ENCODE peak calls at places on chromosomes 13 and 19, in six cellular contexts. D is mesendoderm, V is neuronal stem cell, C is H9, K is mesenchymal stem cell, M is H1. U is an unnamed sample.

GRCh38 chr13:36030670-36031331 is 100.4 kb downstream of the DCLK1 start:
- DNase-seq in D (peak), V (no peak), C (no peak), K (no peak), M (no peak), U (no peak)

GRCh38 chr13:43132228-43132627 is 108.8 kb downstream of the DNAJC15 start:
- DNase-seq in D (peak), V (peak), C (peak), K (peak), M (no peak), U (peak)

GRCh38 chr19:3353493-3353892 is 12.9 kb upstream of the NFIC start:
- DNase-seq in D (no peak), V (no peak), C (no peak), K (no peak), M (no peak), U (peak)

GRCh38 chr19:1205114-1206062 is at the start of gene STK11:
- DNase-seq in D (peak), V (peak), C (peak), K (peak), M (peak), U (peak)

GRCh38 chr13:29810145-29810742 is 40.2 kb downstream of the UBL3 start:
- DNase-seq in D (no peak), V (no peak), C (no peak), K (no peak), M (no peak), U (no peak)

GRCh38 chr13:95552539-95553270 is at the start of gene CLDN10:
- DNase-seq in D (peak), V (peak), C (peak), K (no peak), M (peak), U (no peak)

GRCh38 chr19:50377051-50377441 is 789 bp downstream of the NR1H2 start:
- DNase-seq in D (peak), V (no peak), C (no peak), K (peak), M (peak), U (peak)

GRCh38 chr13:77696863-77697207 is 652 bp upstream of the SLAIN1 start:
- DNase-seq in D (no peak), V (no peak), C (no peak), K (no peak), M (no peak), U (peak)

GRCh38 chr19:5090780-5091575 is 122.1 kb downstream of the KDM4B start:
- DNase-seq in D (peak), V (peak), C (no peak), K (peak), M (no peak), U (peak)

GRCh38 chr13:67258482-67258881 is 28.3 kb upstream of the PCDH9 start:
- DNase-seq in D (peak), V (no peak), C (peak), K (peak), M (peak), U (no peak)

GRCh38 chr13:80989770-80990169 is 648.8 kb upstream of the SPRY2 start:
- DNase-seq in D (peak), V (no peak), C (no peak), K (no peak), M (no peak), U (no peak)

GRCh38 chr19:18479964-18480723 is 41.7 kb downstream of the ELL start:
- DNase-seq in D (no peak), V (no peak), C (no peak), K (peak), M (no peak), U (no peak)

GRCh38 chr13:26254583-26255102 is 714 bp downstream of the CDK8 start:
- DNase-seq in D (peak), V (no peak), C (peak), K (peak), M (peak), U (peak)

GRCh38 chr13:73883162-73883561 is 251.0 kb downstream of the KLF12 start:
- DNase-seq in D (no peak), V (no peak), C (no peak), K (no peak), M (no peak), U (no peak)

GRCh38 chr13:47111499-47111898 is 214.6 kb upstream of the HTR2A start:
- DNase-seq in D (no peak), V (no peak), C (no peak), K (no peak), M (no peak), U (no peak)

GRCh38 chr13:43815204-43815603 is 28.4 kb upstream of the ENOX1 start:
- DNase-seq in D (peak), V (no peak), C (no peak), K (peak), M (no peak), U (peak)

GRCh38 chr13:42990147-42990990 is 1.7 kb downstream of the EPSTI1 start:
- DNase-seq in D (no peak), V (no peak), C (no peak), K (peak), M (no peak), U (peak)

GRCh38 chr13:35675651-35676050 is 199.2 kb upstream of the MAB21L1 start:
- DNase-seq in D (no peak), V (no peak), C (no peak), K (no peak), M (no peak), U (no peak)

GRCh38 chr19:50173144-50173543 is 10.1 kb upstream of the IZUMO2 start:
- DNase-seq in D (peak), V (no peak), C (no peak), K (no peak), M (no peak), U (no peak)

GRCh38 chr13:114046447-114046846 is 72.6 kb upstream of the C13orf46 start:
- DNase-seq in D (no peak), V (no peak), C (no peak), K (no peak), M (no peak), U (no peak)

GRCh38 chr13:102012299-102013293 is 389.3 kb downstream of the FGF14 start:
- DNase-seq in D (no peak), V (no peak), C (no peak), K (no peak), M (no peak), U (no peak)

GRCh38 chr13:22945321-22946226 is 235.2 kb upstream of the SGCG start:
- DNase-seq in D (no peak), V (no peak), C (no peak), K (no peak), M (peak), U (no peak)

GRCh38 chr13:27605099-27605498 is 15.2 kb downstream of the LNX2 start:
- DNase-seq in D (no peak), V (no peak), C (no peak), K (no peak), M (no peak), U (no peak)

GRCh38 chr13:44759222-44759721 is 183.1 kb upstream of the TSC22D1 start:
- DNase-seq in D (no peak), V (no peak), C (no peak), K (peak), M (no peak), U (no peak)

GRCh38 chr13:29494520-29494919 is 101.0 kb downstream of the SLC7A1 start:
- DNase-seq in D (no peak), V (no peak), C (no peak), K (no peak), M (no peak), U (no peak)

GRCh38 chr19:56301152-56301551 is 13.5 kb downstream of the ZSCAN5A start:
- DNase-seq in D (peak), V (no peak), C (no peak), K (peak), M (no peak), U (no peak)

GRCh38 chr19:3225677-3226093 is 1.2 kb downstream of the CELF5 start:
- DNase-seq in D (peak), V (no peak), C (no peak), K (no peak), M (no peak), U (no peak)

GRCh38 chr19:41746593-41747227 is 8.6 kb upstream of the CEACAM6 start:
- DNase-seq in D (peak), V (peak), C (peak), K (no peak), M (peak), U (peak)

GRCh38 chr19:36837525-36837901 is 674 bp downstream of the ZNF790 start:
- DNase-seq in D (peak), V (no peak), C (no peak), K (no peak), M (no peak), U (no peak)

GRCh38 chr13:38713046-38713445 is 26.2 kb downstream of the FREM2 start:
- DNase-seq in D (no peak), V (no peak), C (no peak), K (no peak), M (no peak), U (no peak)

GRCh38 chr13:29748097-29748496 is 102.3 kb downstream of the UBL3 start:
- DNase-seq in D (no peak), V (no peak), C (no peak), K (no peak), M (no peak), U (no peak)

GRCh38 chr19:43446746-43447489 is 18.5 kb downstream of the LYPD3 start:
- DNase-seq in D (peak), V (peak), C (peak), K (peak), M (peak), U (peak)

GRCh38 chr13:40210865-40211585 is 455.4 kb downstream of the FOXO1 start:
- DNase-seq in D (peak), V (no peak), C (no peak), K (no peak), M (no peak), U (no peak)

GRCh38 chr19:30640266-30640965 is 268.2 kb downstream of the ZNF536 start:
- DNase-seq in D (no peak), V (no peak), C (no peak), K (no peak), M (no peak), U (no peak)

GRCh38 chr19:48170817-48171347 is 402 bp downstream of the ZSWIM9 start:
- DNase-seq in D (peak), V (no peak), C (peak), K (no peak), M (no peak), U (no peak)

GRCh38 chr19:13195678-13196077 is 45.5 kb downstream of the IER2 start:
- DNase-seq in D (peak), V (no peak), C (peak), K (no peak), M (peak), U (peak)

GRCh38 chr13:65638572-65639168 is 1591.5 kb downstream of the PCDH9 start:
- DNase-seq in D (peak), V (peak), C (no peak), K (peak), M (no peak), U (no peak)

GRCh38 chr19:4606921-4607678 is 32.2 kb upstream of the TNFAIP8L1 start:
- DNase-seq in D (peak), V (peak), C (peak), K (peak), M (peak), U (no peak)

GRCh38 chr19:51783373-51783772 is 11.6 kb upstream of the FPR3 start:
- DNase-seq in D (peak), V (no peak), C (no peak), K (no peak), M (no peak), U (peak)

GRCh38 chr19:40231544-40232424 is 5.3 kb upstream of the CCNP start:
- DNase-seq in D (peak), V (no peak), C (peak), K (peak), M (no peak), U (no peak)

GRCh38 chr19:40229926-40230417 is 3.5 kb upstream of the CCNP start:
- DNase-seq in D (no peak), V (no peak), C (no peak), K (no peak), M (no peak), U (peak)

GRCh38 chr19:40229484-40229883 is 3.0 kb upstream of the CCNP start:
- DNase-seq in D (peak), V (no peak), C (no peak), K (peak), M (no peak), U (peak)

GRCh38 chr19:40232479-40232878 is 6.0 kb upstream of the CCNP start:
- DNase-seq in D (no peak), V (no peak), C (no peak), K (no peak), M (no peak), U (no peak)

GRCh38 chr19:40231057-40231456 is 4.6 kb upstream of the CCNP start:
- DNase-seq in D (no peak), V (no peak), C (no peak), K (no peak), M (no peak), U (no peak)
- H4K8ac ChIP-seq in D (no peak), V (no peak), C (no peak), K (peak), M (no peak), U (no peak)

DNA sequence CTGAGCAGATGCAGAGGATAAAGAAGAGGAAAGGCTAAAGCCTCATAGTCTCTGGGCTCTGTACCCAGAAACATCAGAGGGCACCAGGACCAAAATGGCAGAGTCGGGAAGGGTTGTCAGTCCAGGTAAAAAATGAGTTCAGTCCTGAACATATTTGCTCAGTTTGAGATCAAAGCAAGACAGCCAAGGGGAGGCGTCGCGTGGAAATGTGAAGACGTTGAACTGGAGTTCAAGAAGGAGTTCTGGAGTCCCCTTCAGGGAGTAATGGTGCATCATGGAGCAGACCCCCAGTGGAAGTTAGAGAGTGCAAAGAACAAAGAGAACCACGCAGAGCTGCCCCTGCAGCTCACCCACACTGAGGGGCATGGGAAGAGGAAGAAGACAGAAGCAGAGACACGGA is 4.8 kb downstream of the COL4A1 start:
- DNase-seq in D (no peak), V (no peak), C (no peak), K (no peak), M (no peak), U (no peak)
- H4K8ac ChIP-seq in D (no peak), V (no peak), C (no peak), K (no peak), M (no peak), U (no peak)

GRCh38 chr19:35642312-35642711 is 767 bp downstream of the ETV2 start:
- DNase-seq in D (peak), V (no peak), C (peak), K (no peak), M (peak), U (no peak)
- H4K8ac ChIP-seq in D (no peak), V (peak), C (no peak), K (peak), M (peak), U (no peak)

DNA sequence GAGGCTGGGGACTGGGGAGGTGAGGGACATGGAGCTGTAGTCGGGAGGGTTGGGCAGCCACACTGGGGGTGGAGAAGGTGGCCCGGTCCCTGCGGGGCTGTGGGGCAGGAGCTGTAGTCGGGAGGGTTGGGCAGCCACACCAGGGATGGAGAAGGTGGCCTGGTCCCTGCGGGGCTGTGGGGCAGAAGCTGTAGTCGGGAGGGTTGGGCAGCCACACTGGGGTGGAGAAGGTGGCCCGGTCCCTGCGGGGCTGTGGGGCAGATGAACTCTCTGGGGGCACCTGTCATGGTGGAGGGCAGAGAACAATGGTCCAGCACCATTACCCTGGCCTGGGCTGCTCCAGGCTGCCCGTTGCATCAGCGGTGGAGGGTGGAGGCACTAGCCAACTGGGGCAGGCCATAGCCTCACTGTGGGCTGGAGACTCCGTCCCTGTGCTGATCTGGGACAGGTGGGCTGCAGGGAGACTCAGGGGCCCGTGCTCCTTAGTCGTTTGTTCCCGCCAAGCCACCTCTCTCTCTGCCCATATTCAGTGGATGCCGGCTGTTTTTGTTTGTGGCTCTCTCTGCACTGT is 51.4 kb downstream of the ATP11A start:
- DNase-seq in D (no peak), V (no peak), C (no peak), K (no peak), M (no peak), U (no peak)
- H4K8ac ChIP-seq in D (no peak), V (no peak), C (no peak), K (peak), M (peak), U (no peak)

GRCh38 chr13:37058801-37059135 is 720 bp downstream of the SUPT20H start:
- DNase-seq in D (no peak), V (no peak), C (peak), K (no peak), M (no peak), U (no peak)

GRCh38 chr13:37059848-37060192 is 332 bp upstream of the SUPT20H start:
- DNase-seq in D (no peak), V (no peak), C (no peak), K (no peak), M (no peak), U (no peak)

GRCh38 chr13:37059136-37059847 is at the start of gene SUPT20H:
- DNase-seq in D (peak), V (peak), C (peak), K (peak), M (peak), U (peak)
- H4K8ac ChIP-seq in D (peak), V (no peak), C (no peak), K (peak), M (peak), U (peak)

GRCh38 chr19:53865918-53866696 is 1.6 kb upstream of the MYADM start:
- DNase-seq in D (peak), V (peak), C (peak), K (peak), M (peak), U (peak)

GRCh38 chr19:53864308-53864836 is 3.3 kb upstream of the MYADM start:
- DNase-seq in D (no peak), V (no peak), C (no peak), K (no peak), M (no peak), U (no peak)

GRCh38 chr19:53868091-53868891 is 608 bp downstream of the MYADM start:
- DNase-seq in D (peak), V (no peak), C (peak), K (peak), M (peak), U (peak)

GRCh38 chr19:53867225-53868090 is at the start of gene MYADM:
- DNase-seq in D (peak), V (peak), C (peak), K (peak), M (peak), U (peak)

DNA sequence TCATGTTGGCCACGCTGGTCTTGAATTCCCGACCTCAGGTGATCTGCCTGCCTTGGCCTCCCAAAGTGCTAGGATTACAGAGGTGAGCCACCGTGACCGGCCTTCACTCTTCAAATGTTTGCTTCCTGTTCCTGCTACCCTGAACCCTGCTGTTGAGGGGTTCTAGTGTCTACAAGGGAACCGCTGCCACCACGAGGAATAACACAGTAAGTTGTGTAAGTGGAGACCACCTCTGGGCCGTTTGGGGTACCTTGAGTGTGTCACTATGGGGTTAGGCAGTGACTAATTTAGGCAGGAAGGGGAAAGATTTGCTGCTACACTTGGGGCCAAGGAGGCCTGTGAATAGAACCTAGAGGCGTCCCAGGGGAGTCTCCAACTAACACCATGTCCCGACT is 2.2 kb upstream of the MYADM start:
- DNase-seq in D (no peak), V (no peak), C (no peak), K (peak), M (no peak), U (no peak)
- H4K8ac ChIP-seq in D (no peak), V (no peak), C (no peak), K (peak), M (peak), U (peak)